ENCODE peak calls at places on chromosomes 5 and 9, in eight cellular contexts. J is pancreas; X is AG04450; R is effector memory CD4-positive, alpha-beta T cell; H is right lobe of liver; T is heart right ventricle; G is Peyer's patch; I is DND-41. B is an unnamed sample.

GRCh38 chr9:75658301-75658919 is 232.1 kb upstream of the PCSK5 start:
- DNase-seq in J (no peak), I (no peak), G (no peak), T (no peak), H (no peak), R (no peak), X (no peak), B (no peak)

GRCh38 chr9:115220339-115221009 is 102.5 kb upstream of the TNC start:
- DNase-seq in T (no peak), G (no peak), I (no peak), R (no peak), J (no peak), H (no peak), X (peak; percentile 39), B (no peak)

GRCh38 chr5:81140942-81141341 is 92.2 kb upstream of the CKMT2 start:
- DNase-seq in T (no peak), I (no peak), H (no peak), G (no peak), X (peak; percentile 32), R (no peak), J (no peak), B (no peak)

GRCh38 chr9:132669636-132670358 is at the start of gene DDX31:
- DNase-seq in G (peak; percentile 84), R (peak; percentile 81), J (peak; percentile 80), X (peak; percentile 27), H (peak; percentile 90), T (peak; percentile 88), I (peak; percentile 83), B (peak; percentile 88)

GRCh38 chr5:100852988-100853449 is 50.1 kb downstream of the ST8SIA4 start:
- DNase-seq in H (no peak), J (no peak), I (no peak), G (no peak), R (no peak), T (no peak), X (no peak), B (peak; percentile 5)

GRCh38 chr5:52989781-52990530 is 804 bp downstream of the ITGA2 start:
- DNase-seq in J (peak; percentile 7), R (peak; percentile 12), T (peak; percentile 33), I (peak; percentile 58), X (no peak), H (peak; percentile 55), G (no peak), B (peak; percentile 32)

GRCh38 chr5:141848771-141849370 is 29.3 kb downstream of the PCDH1 start:
- DNase-seq in R (no peak), H (no peak), J (peak; percentile 75), X (no peak), G (peak; percentile 33), I (no peak), T (peak; percentile 50), B (no peak)

GRCh38 chr9:108167136-108167900 is 677.7 kb upstream of the KLF4 start:
- DNase-seq in G (no peak), I (no peak), X (no peak), H (no peak), J (no peak), R (no peak), T (no peak), B (no peak)

DNA sequence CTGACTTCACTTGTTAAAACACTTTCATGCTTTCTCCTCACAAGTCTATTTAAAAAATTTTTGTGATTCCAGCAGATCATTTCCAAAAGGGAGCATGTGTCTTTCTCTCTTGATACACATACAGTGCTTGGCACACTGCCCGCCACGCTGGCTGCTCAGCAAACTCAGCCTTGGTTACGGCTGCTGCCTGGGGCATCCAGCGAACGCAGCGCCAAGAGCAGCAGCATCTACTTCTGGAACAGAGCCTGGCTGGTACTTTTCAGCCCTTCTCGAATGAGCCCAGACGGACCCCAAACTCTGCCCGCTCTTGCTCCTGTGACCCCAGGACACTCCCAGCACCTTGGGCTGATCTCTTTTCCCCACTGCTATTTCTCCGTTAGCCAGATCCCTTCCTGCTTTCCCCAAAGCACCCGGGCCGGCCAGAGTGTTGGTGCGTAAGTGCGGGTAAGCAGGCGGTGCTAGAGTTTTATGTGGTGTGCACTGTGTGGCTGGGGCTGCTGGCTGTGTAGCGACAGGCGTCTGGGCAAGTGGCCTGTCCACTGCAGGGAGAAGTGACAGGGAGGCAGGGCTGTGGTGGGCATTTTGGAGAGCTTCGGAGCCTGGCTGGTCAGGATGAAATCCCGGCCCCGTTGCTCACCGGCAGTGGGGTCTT is 73.2 kb downstream of the SH3PXD2B start:
- DNase-seq in R (no peak), H (peak; percentile 66), T (peak; percentile 74), X (peak; percentile 30), G (peak; percentile 28), J (no peak), I (no peak), B (no peak)
- H3K4me3 ChIP-seq in R (no peak overlapping the region), H (no peak overlapping the region), T (no peak overlapping the region), X (no peak overlapping the region), G (no peak overlapping the region), J (no peak overlapping the region), I (no peak overlapping the region), B (no peak overlapping the region)

GRCh38 chr5:176814836-176815438 is 4.6 kb downstream of the UNC5A start:
- DNase-seq in J (no peak), G (no peak), R (no peak), X (no peak), H (no peak), I (no peak), T (no peak), B (no peak)

GRCh38 chr5:176817864-176818377 is 7.6 kb downstream of the UNC5A start:
- DNase-seq in G (no peak), X (no peak), R (no peak), I (no peak), T (no peak), J (no peak), H (no peak), B (no peak)

GRCh38 chr5:176817369-176817841 is 7.0 kb downstream of the UNC5A start:
- DNase-seq in H (no peak), X (no peak), J (no peak), G (no peak), I (no peak), T (no peak), R (no peak), B (no peak)

GRCh38 chr5:176816791-176817272 is 6.5 kb downstream of the UNC5A start:
- DNase-seq in R (no peak), I (no peak), J (no peak), H (no peak), T (no peak), X (no peak), G (no peak), B (no peak)

GRCh38 chr5:176816043-176816745 is 5.8 kb downstream of the UNC5A start:
- DNase-seq in T (no peak), H (no peak), I (no peak), G (no peak), J (peak; percentile 47), X (no peak), R (no peak), B (no peak)
- H3K27me3 ChIP-seq in T (peaks cover 99% of the 10 kb centered on the region), H (no peaks in the 10 kb centered on the region), I (no peaks in the 10 kb centered on the region), G (no peaks in the 10 kb centered on the region), J (no peaks in the 10 kb centered on the region), X (peaks cover 67% of the 10 kb centered on the region), R (peaks cover 27% of the 10 kb centered on the region), B (no peaks in the 10 kb centered on the region)

DNA sequence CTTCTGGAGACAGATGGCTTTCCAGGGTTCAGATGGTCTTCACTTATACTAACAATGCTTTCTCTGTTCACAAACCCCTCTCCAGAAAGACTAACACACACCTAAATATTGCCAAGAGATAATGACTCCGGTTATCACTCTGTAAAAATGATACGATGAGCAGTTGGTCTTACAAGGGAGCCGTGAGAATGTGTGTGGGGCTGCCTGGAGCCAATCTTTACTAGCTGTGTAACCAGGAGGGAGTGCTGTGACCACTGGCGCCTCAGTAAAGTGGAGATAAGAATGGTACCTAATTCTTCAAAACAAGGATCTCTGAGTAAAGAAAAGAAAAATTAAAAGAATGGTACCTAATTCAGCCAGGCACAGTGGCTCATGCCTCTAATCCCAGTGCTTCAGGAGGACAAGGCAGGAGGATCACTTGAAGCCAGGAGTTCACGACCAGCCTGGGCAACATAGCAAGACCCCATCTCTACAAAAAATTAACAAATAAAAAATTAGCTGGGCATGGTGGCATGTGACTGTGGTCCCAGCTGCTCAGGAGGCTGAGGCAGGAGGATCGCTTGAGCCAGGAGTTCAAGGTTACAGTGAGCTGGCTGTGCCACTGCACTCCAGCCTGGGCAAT is 39.9 kb upstream of the IL17B start:
- DNase-seq in R (no peak), T (no peak), J (no peak), H (no peak), X (no peak), G (no peak), I (no peak), B (no peak)
- H3K27ac ChIP-seq in R (no peak overlapping the region), T (peak overlapping the region; percentile 86), J (no peak overlapping the region), H (no peak overlapping the region), X (peak overlapping the region; percentile 91), G (peak overlapping the region; percentile 57), I (no peak overlapping the region), B (no peak overlapping the region)

GRCh38 chr9:123639743-123640142 is 283.7 kb downstream of the CRB2 start:
- DNase-seq in G (no peak), I (no peak), J (no peak), R (no peak), X (no peak), H (no peak), T (no peak), B (no peak)

GRCh38 chr9:123637940-123638634 is 282.1 kb downstream of the CRB2 start:
- DNase-seq in G (no peak), I (peak; percentile 57), X (no peak), J (no peak), T (no peak), H (no peak), R (peak; percentile 9), B (peak; percentile 37)

GRCh38 chr9:123642291-123643278 is 286.6 kb downstream of the CRB2 start:
- DNase-seq in I (no peak), X (no peak), R (no peak), T (no peak), J (peak; percentile 7), G (no peak), H (no peak), B (no peak)

GRCh38 chr9:123640792-123641222 is 284.8 kb downstream of the CRB2 start:
- DNase-seq in T (no peak), R (no peak), X (no peak), G (no peak), J (no peak), H (no peak), I (no peak), B (no peak)

DNA sequence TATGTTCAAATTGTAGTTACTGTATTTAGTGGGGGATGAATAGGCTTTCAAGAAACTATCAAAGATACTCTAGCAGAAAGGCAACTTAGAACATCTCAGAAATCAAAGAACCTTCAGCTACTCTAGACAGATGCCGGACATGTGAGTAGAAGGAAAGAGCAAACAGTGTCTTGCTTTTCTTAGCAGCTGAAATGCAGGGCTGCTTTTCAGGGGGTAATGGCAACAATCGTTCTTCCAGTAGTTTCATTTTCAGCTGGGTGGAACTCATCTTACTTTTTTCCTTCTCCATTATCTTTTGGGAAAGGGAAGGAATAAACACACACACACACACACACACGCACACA is 281.6 kb downstream of the CRB2 start:
- DNase-seq in X (no peak), R (no peak), J (no peak), H (no peak), I (peak; percentile 10), G (no peak), T (no peak), B (no peak)
- H3K4me3 ChIP-seq in X (peak overlapping the region; percentile 20), R (peak overlapping the region; percentile 26), J (no peak overlapping the region), H (no peak overlapping the region), I (no peak overlapping the region), G (peak overlapping the region; percentile 20), T (no peak overlapping the region), B (peak overlapping the region; percentile 32)

DNA sequence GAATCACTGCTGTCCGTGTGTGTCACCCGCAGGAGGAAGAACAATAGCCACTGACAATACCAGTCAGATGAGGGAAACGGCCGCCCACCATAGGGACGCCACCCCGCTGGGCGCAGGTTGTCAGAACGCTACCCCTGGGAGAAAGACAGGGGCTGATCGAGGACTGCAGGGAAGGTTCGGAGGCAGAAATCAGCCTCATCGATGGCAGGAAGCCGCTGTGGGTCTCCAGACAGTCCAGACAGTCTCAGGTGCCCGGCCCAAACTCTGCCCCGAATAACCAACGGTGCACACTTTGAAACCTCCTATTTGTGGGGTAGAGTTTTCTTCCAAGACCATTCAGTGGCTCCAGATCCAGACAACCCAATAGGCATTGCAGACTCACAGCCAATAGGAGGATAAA is 181.5 kb downstream of the ROR2 start:
- DNase-seq in J (no peak), R (no peak), H (no peak), T (no peak), G (no peak), I (no peak), X (no peak), B (no peak)
- H3K27me3 ChIP-seq in J (no peaks in the 10 kb centered on the region), R (no peaks in the 10 kb centered on the region), H (no peaks in the 10 kb centered on the region), T (peaks cover 5% of the 10 kb centered on the region), G (no peaks in the 10 kb centered on the region), I (peaks cover 1% of the 10 kb centered on the region), X (peaks cover 21% of the 10 kb centered on the region), B (no peaks in the 10 kb centered on the region)

B was measured in naive thymus-derived CD4-positive, alpha-beta T cell.